ENCODE peak calls at places on chromosomes 11 and 22, in four cellular contexts. T, A, B and C are unnamed samples.
A peak's percentile ranks its signal among the peaks of the same experiment; 100 is the strongest.

GRCh38 chr22:23243006-23243573 is 62.8 kb downstream of the BCR start:
- DNase-seq in B (no peak), A (peak; percentile 40), T (no peak), C (peak; percentile 74)

GRCh38 chr11:75445315-75445953 is 12.4 kb upstream of the KLHL35 start:
- DNase-seq in T (peak; percentile 75), A (peak; percentile 58), B (peak; percentile 77), C (peak; percentile 79)

GRCh38 chr11:1983601-1983961 is 14.1 kb downstream of the H19 start:
- DNase-seq in T (peak; percentile 0), A (no peak), B (no peak), C (no peak)

GRCh38 chr11:134685981-134686380 is 273.9 kb upstream of the B3GAT1 start:
- DNase-seq in T (no peak), A (no peak), B (no peak), C (no peak)

GRCh38 chr11:70948855-70949551 is 303.4 kb downstream of the SHANK2 start:
- DNase-seq in A (no peak), B (no peak), T (peak; percentile 22), C (no peak)

GRCh38 chr11:43567396-43567975 is 113.1 kb upstream of the HSD17B12 start:
- DNase-seq in B (no peak), A (no peak), T (no peak), C (no peak)

GRCh38 chr11:33544593-33545373 is 155.8 kb downstream of the C11orf91 start:
- DNase-seq in T (no peak), A (no peak), B (no peak), C (no peak)

GRCh38 chr11:100918551-100919500 is 210.8 kb downstream of the PGR start:
- DNase-seq in B (peak; percentile 15), A (no peak), T (no peak), C (no peak)

GRCh38 chr11:43697679-43698078 is 17.1 kb downstream of the HSD17B12 start:
- DNase-seq in B (no peak), A (no peak), T (no peak), C (no peak)

GRCh38 chr11:130677486-130678153 is 229.2 kb downstream of the ADAMTS15 start:
- DNase-seq in T (no peak), B (no peak), A (no peak), C (no peak)

GRCh38 chr11:101915811-101916291 is 471 bp downstream of the ANGPTL5 start:
- DNase-seq in A (peak; percentile 4), B (no peak), T (no peak), C (no peak)

GRCh38 chr11:12109591-12110196 is 696 bp upstream of the MICAL2 start:
- DNase-seq in B (no peak), A (no peak), T (no peak), C (no peak)

GRCh38 chr11:18111005-18111404 is 5.1 kb upstream of the SAAL1 start:
- DNase-seq in A (no peak), T (no peak), B (no peak), C (no peak)

GRCh38 chr11:120334894-120335462 is 1.2 kb upstream of the ARHGEF12 start:
- DNase-seq in B (peak; percentile 74), A (peak; percentile 65), T (no peak), C (no peak)

GRCh38 chr11:12864316-12865156 is 144.6 kb upstream of the RASSF10 start:
- DNase-seq in B (no peak), T (no peak), A (no peak), C (no peak)

GRCh38 chr11:2590951-2591754 is 108.6 kb downstream of the KCNQ1OT1 start:
- DNase-seq in B (no peak), A (no peak), T (peak; percentile 6), C (no peak)

GRCh38 chr11:67491276-67492068 is 8.6 kb downstream of the AIP start:
- DNase-seq in A (no peak), B (no peak), T (no peak), C (no peak)

GRCh38 chr11:4090258-4090657 is 4.3 kb upstream of the RRM1 start:
- DNase-seq in A (peak; percentile 79), B (no peak), T (no peak), C (no peak)

GRCh38 chr11:66113132-66113856 is 43.2 kb downstream of the PACS1 start:
- DNase-seq in T (no peak), A (no peak), B (no peak), C (no peak)

GRCh38 chr11:16082532-16083055 is 273.8 kb downstream of the SOX6 start:
- DNase-seq in T (no peak), B (no peak), A (no peak), C (no peak)

GRCh38 chr11:17238377-17238776 is 30.6 kb upstream of the PIK3C2A start:
- DNase-seq in B (no peak), A (no peak), T (no peak), C (no peak)

GRCh38 chr22:43829448-43829821 is 17.3 kb upstream of the EFCAB6 start:
- DNase-seq in B (no peak), T (peak; percentile 52), A (no peak), C (no peak)

GRCh38 chr11:12114487-12115033 is 4.2 kb downstream of the MICAL2 start:
- DNase-seq in T (no peak), A (no peak), B (no peak), C (no peak)

GRCh38 chr11:82733444-82734119 is at the start of gene FAM181B:
- DNase-seq in T (peak; percentile 55), A (no peak), B (peak; percentile 38), C (peak; percentile 47)

GRCh38 chr11:1103401-1104360 is 29.0 kb downstream of the MUC2 start:
- DNase-seq in B (no peak), A (no peak), T (peak; percentile 7), C (no peak)

GRCh38 chr11:111524056-111524455 is 9.5 kb downstream of the HOATZ start:
- DNase-seq in B (no peak), A (no peak), T (no peak), C (no peak)

GRCh38 chr11:45105233-45105992 is 41.0 kb upstream of the PRDM11 start:
- DNase-seq in T (peak; percentile 83), A (peak; percentile 53), B (peak; percentile 68), C (peak; percentile 48)

GRCh38 chr11:126416542-126417090 is 61.1 kb downstream of the ST3GAL4 start:
- DNase-seq in T (peak; percentile 95), A (peak; percentile 34), B (peak; percentile 90), C (peak; percentile 65)

GRCh38 chr11:1619449-1619848 is 2.5 kb downstream of the KRTAP5-4 start:
- DNase-seq in T (no peak), B (no peak), A (peak; percentile 9), C (no peak)

GRCh38 chr11:121415861-121416260 is 36.3 kb upstream of the SORL1 start:
- DNase-seq in A (no peak), T (no peak), B (peak; percentile 45), C (no peak)

GRCh38 chr22:46727813-46728364 is 10.2 kb downstream of the CERK start:
- DNase-seq in T (peak; percentile 8), A (no peak), B (no peak), C (no peak)

GRCh38 chr22:46726986-46727317 is 11.1 kb downstream of the CERK start:
- DNase-seq in A (no peak), B (no peak), T (no peak), C (no peak)

GRCh38 chr22:46725096-46725495 is 13.0 kb downstream of the CERK start:
- DNase-seq in A (no peak), B (no peak), T (no peak), C (no peak)

GRCh38 chr22:46728470-46728869 is 9.6 kb downstream of the CERK start:
- DNase-seq in A (no peak), B (no peak), T (no peak), C (no peak)

GRCh38 chr22:46726066-46726985 is 11.7 kb downstream of the CERK start:
- DNase-seq in B (no peak), A (no peak), T (no peak), C (no peak)
- H3K4me3 ChIP-seq in B (no peak overlapping the region), A (no peak overlapping the region), T (no peak overlapping the region), C (no peak overlapping the region)

DNA sequence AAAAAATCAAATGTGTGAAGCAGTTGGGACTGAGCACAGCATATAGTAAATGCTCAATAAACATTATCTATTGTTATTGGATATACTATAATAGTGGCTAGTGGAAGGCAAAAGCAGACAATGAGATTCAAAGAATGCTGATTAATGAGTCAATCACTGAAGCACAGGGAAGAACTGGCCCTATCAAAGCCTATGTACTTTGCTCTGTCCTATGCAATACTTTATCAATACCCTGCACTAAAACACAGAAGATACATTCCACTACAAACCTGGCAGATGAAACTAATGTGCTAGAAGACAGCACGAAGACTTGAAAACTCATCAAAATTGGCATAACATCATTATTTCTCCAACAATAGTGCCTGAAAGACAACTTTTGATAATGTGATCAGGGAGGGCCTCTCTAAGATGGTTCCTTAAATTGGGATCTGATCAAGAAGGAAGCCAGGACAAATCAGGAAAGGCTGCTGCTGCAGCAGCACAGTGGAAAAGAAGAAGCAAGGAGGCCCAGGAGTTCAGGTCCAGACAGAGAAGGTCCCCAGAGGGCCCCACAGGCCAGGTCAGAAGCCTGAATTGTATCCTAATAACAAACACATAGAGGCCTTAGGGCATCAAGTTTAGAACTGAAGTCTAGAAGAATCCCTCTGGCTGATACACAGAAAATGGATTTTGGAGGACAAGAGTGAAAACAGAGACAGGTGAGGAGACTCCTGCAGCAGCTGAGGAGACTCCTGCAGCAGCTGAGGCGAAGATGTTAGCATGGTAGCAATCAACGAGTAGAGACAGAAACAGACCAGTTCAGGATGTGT is 18.6 kb downstream of the PI4KA start:
- DNase-seq in B (no peak), T (no peak), A (no peak), C (no peak)
- H3K27ac ChIP-seq in B (no peak overlapping the region), T (no peak overlapping the region), A (no peak overlapping the region), C (no peak overlapping the region)

GRCh38 chr11:61176446-61176845 is 15.2 kb upstream of the VPS37C start:
- DNase-seq in B (no peak), T (no peak), A (no peak), C (no peak)
- H3K27me3 ChIP-seq in B (no peaks in the 10 kb centered on the region), T (peaks cover 25% of the 10 kb centered on the region), A (peaks cover 2% of the 10 kb centered on the region), C (no peaks in the 10 kb centered on the region)

GRCh38 chr22:35997438-35997837 is 31.2 kb downstream of the RBFOX2 start:
- DNase-seq in A (no peak), B (no peak), T (no peak), C (no peak)

GRCh38 chr22:35996596-35996995 is 32.0 kb downstream of the RBFOX2 start:
- DNase-seq in A (no peak), T (no peak), B (no peak), C (no peak)

GRCh38 chr22:35993048-35993714 is 35.4 kb downstream of the RBFOX2 start:
- DNase-seq in B (no peak), A (no peak), T (no peak), C (no peak)

GRCh38 chr22:35995345-35995744 is 33.3 kb downstream of the RBFOX2 start:
- DNase-seq in B (no peak), A (no peak), T (no peak), C (no peak)

GRCh38 chr22:35995772-35996171 is 32.9 kb downstream of the RBFOX2 start:
- DNase-seq in A (no peak), B (peak; percentile 66), T (peak; percentile 58), C (no peak)
- H3K4me3 ChIP-seq in A (no peak overlapping the region), B (no peak overlapping the region), T (no peak overlapping the region), C (no peak overlapping the region)

DNA sequence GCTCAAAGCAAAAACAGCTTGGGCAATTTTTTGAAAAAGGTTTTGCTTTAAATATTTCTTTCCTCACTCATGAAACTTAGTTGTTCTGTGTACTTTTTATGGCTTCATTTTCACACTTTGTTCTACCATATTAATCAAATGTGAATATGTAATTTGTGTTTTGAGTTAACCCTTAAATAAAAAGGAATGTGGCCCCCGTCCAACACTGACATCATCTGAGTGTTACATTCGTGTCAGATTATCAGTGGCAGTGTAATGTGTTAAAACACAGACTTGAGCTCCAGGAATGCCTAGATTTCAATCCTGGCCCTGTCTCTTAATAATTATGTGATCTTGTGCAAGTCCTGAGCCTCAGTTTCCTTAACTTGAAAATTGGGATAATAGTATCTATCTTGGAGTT is 5.6 kb downstream of the RTN3 start:
- DNase-seq in T (no peak), B (no peak), A (no peak), C (no peak)
- H3K27ac ChIP-seq in T (no peak overlapping the region), B (no peak overlapping the region), A (no peak overlapping the region), C (no peak overlapping the region)

GRCh38 chr22:21933899-21934298 is 18.7 kb downstream of the PPM1F start:
- DNase-seq in B (no peak), T (no peak), A (no peak), C (no peak)
- H3K27me3 ChIP-seq in B (no peaks in the 10 kb centered on the region), T (no peaks in the 10 kb centered on the region), A (no peaks in the 10 kb centered on the region), C (no peaks in the 10 kb centered on the region)